ENCODE peak calls at places on chromosomes 7 and 10, in seven cellular contexts. One of them, this sample, is unnamed.

GRCh38 chr7:142158741-142159496 is 47.4 kb downstream of the MGAM2 start:
- DNase-seq in trophoblast cell: no peak
- DNase-seq in H1: no peak
- DNase-seq in mesendoderm: no peak
- DNase-seq in IMR-90: no peak
- DNase-seq in neuronal stem cell: no peak
- DNase-seq in mesenchymal stem cell: no peak
- DNase-seq in this sample: no peak

GRCh38 chr7:26278769-26279168 is 12.9 kb upstream of the SNX10 start:
- DNase-seq in H1: no peak
- DNase-seq in mesenchymal stem cell: peak
- DNase-seq in neuronal stem cell: no peak
- DNase-seq in trophoblast cell: no peak
- DNase-seq in IMR-90: no peak
- DNase-seq in mesendoderm: no peak
- DNase-seq in this sample: no peak

GRCh38 chr7:71385362-71385761 is 253.4 kb downstream of the GALNT17 start:
- DNase-seq in neuronal stem cell: no peak
- DNase-seq in mesendoderm: peak
- DNase-seq in H1: no peak
- DNase-seq in mesenchymal stem cell: no peak
- DNase-seq in trophoblast cell: no peak
- DNase-seq in IMR-90: no peak
- DNase-seq in this sample: peak

GRCh38 chr10:613217-613616 is 76.3 kb downstream of the DIP2C start:
- DNase-seq in trophoblast cell: peak
- DNase-seq in IMR-90: no peak
- DNase-seq in H1: no peak
- DNase-seq in mesenchymal stem cell: no peak
- DNase-seq in neuronal stem cell: no peak
- DNase-seq in mesendoderm: no peak
- DNase-seq in this sample: no peak

GRCh38 chr7:34104992-34105391 is 199.7 kb downstream of the BMPER start:
- DNase-seq in IMR-90: peak
- DNase-seq in mesenchymal stem cell: peak
- DNase-seq in mesendoderm: no peak
- DNase-seq in trophoblast cell: peak
- DNase-seq in neuronal stem cell: no peak
- DNase-seq in H1: no peak
- DNase-seq in this sample: no peak

GRCh38 chr7:123494193-123494796 is 40.1 kb downstream of the IQUB start:
- DNase-seq in H1: no peak
- DNase-seq in trophoblast cell: peak
- DNase-seq in neuronal stem cell: no peak
- DNase-seq in mesendoderm: peak
- DNase-seq in IMR-90: peak
- DNase-seq in mesenchymal stem cell: peak
- DNase-seq in this sample: no peak

GRCh38 chr7:105691692-105692564 is 110.6 kb upstream of the EFCAB10 start:
- DNase-seq in H1: no peak
- DNase-seq in mesendoderm: no peak
- DNase-seq in trophoblast cell: no peak
- DNase-seq in mesenchymal stem cell: no peak
- DNase-seq in neuronal stem cell: no peak
- DNase-seq in IMR-90: peak
- DNase-seq in this sample: peak

GRCh38 chr10:94131885-94132284 is 138.2 kb downstream of the PLCE1 start:
- DNase-seq in mesenchymal stem cell: peak
- DNase-seq in trophoblast cell: no peak
- DNase-seq in IMR-90: peak
- DNase-seq in H1: no peak
- DNase-seq in mesendoderm: no peak
- DNase-seq in neuronal stem cell: no peak
- DNase-seq in this sample: no peak

GRCh38 chr10:293636-294035 is 158.4 kb downstream of the ZMYND11 start:
- DNase-seq in mesenchymal stem cell: no peak
- DNase-seq in trophoblast cell: no peak
- DNase-seq in mesendoderm: no peak
- DNase-seq in H1: no peak
- DNase-seq in IMR-90: no peak
- DNase-seq in neuronal stem cell: no peak
- DNase-seq in this sample: no peak

GRCh38 chr10:986137-986825 is 2.0 kb upstream of the GTPBP4 start:
- DNase-seq in H1: no peak
- DNase-seq in trophoblast cell: peak
- DNase-seq in mesendoderm: no peak
- DNase-seq in IMR-90: peak
- DNase-seq in neuronal stem cell: no peak
- DNase-seq in mesenchymal stem cell: peak
- DNase-seq in this sample: no peak

GRCh38 chr10:45418859-45419672 is 45.0 kb downstream of the ALOX5 start:
- DNase-seq in trophoblast cell: peak
- DNase-seq in mesenchymal stem cell: peak
- DNase-seq in H1: peak
- DNase-seq in IMR-90: peak
- DNase-seq in mesendoderm: peak
- DNase-seq in neuronal stem cell: peak
- DNase-seq in this sample: peak

GRCh38 chr10:59880976-59881510 is 25.3 kb downstream of the CCDC6 start:
- DNase-seq in trophoblast cell: no peak
- DNase-seq in mesenchymal stem cell: no peak
- DNase-seq in mesendoderm: peak
- DNase-seq in IMR-90: no peak
- DNase-seq in H1: no peak
- DNase-seq in neuronal stem cell: no peak
- DNase-seq in this sample: no peak

GRCh38 chr7:99106869-99107268 is 37.0 kb downstream of the SMURF1 start:
- DNase-seq in trophoblast cell: peak
- DNase-seq in mesendoderm: peak
- DNase-seq in neuronal stem cell: no peak
- DNase-seq in mesenchymal stem cell: no peak
- DNase-seq in H1: no peak
- DNase-seq in IMR-90: peak
- DNase-seq in this sample: no peak

GRCh38 chr10:3068968-3069737 is 1.8 kb downstream of the PFKP start:
- DNase-seq in mesendoderm: peak
- DNase-seq in neuronal stem cell: no peak
- DNase-seq in H1: no peak
- DNase-seq in trophoblast cell: no peak
- DNase-seq in IMR-90: peak
- DNase-seq in mesenchymal stem cell: peak
- DNase-seq in this sample: no peak

GRCh38 chr10:100520811-100521210 is 1.1 kb upstream of the SEC31B start:
- DNase-seq in mesendoderm: no peak
- DNase-seq in IMR-90: peak
- DNase-seq in trophoblast cell: no peak
- DNase-seq in mesenchymal stem cell: peak
- DNase-seq in neuronal stem cell: no peak
- DNase-seq in H1: no peak
- DNase-seq in this sample: no peak

GRCh38 chr7:142776206-142776844 is 5.6 kb downstream of the PRSS2 start:
- DNase-seq in mesendoderm: no peak
- DNase-seq in H1: no peak
- DNase-seq in trophoblast cell: no peak
- DNase-seq in IMR-90: peak
- DNase-seq in mesenchymal stem cell: peak
- DNase-seq in neuronal stem cell: no peak
- DNase-seq in this sample: no peak

GRCh38 chr7:39453743-39454355 is 112.4 kb upstream of the YAE1 start:
- DNase-seq in mesendoderm: peak
- DNase-seq in neuronal stem cell: peak
- DNase-seq in IMR-90: peak
- DNase-seq in mesenchymal stem cell: peak
- DNase-seq in trophoblast cell: peak
- DNase-seq in H1: peak
- DNase-seq in this sample: peak

DNA sequence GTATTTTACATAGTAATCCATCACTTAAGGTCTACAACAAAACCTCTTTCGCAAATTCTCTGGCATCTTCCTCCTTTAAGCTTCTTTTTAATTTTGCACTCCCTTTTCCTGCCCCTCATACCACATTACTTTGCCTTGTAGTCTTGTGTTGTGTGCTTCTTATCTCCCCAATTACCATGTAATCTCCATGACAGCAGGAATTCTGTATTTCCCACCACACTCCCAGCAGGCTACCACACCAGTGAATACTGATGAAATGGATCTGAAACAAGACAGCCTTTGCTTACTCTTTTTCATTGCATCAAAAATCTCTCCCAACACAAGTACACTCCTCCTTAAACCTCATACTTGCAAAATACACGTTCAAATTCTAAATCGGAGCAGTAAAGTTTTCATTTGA is 87.2 kb downstream of the ODAD2 start:
- DNase-seq in H1: no peak
- DNase-seq in mesendoderm: peak
- DNase-seq in mesenchymal stem cell: peak
- DNase-seq in neuronal stem cell: no peak
- DNase-seq in trophoblast cell: no peak
- DNase-seq in IMR-90: no peak
- DNase-seq in this sample: peak
- H3K4me2 ChIP-seq in H1: peak
- H3K4me2 ChIP-seq in mesendoderm: no peak
- H3K4me2 ChIP-seq in mesenchymal stem cell: no peak
- H3K4me2 ChIP-seq in neuronal stem cell: no peak
- H3K4me2 ChIP-seq in trophoblast cell: no peak
- H3K4me2 ChIP-seq in IMR-90: no peak
- H3K4me2 ChIP-seq in this sample: peak

DNA sequence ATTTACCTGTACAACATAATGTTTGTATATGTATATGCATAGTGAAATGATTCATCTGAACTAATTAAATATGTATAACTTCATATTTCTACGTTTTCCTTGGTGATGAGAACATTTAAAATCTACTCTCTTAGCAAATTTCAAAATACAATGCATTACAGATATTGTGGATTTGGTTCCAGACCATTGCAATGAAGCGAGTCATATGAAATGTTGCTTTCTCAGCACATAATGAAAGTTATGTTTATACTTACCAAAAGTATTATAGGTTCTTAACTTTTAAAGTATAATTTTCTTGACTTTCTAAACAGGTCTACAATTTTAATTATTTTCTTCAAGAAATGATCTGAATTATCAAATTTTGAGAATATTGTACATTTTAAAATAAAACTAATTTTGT is 189.2 kb downstream of the CSTF2T start:
- DNase-seq in trophoblast cell: no peak
- DNase-seq in neuronal stem cell: no peak
- DNase-seq in mesenchymal stem cell: no peak
- DNase-seq in mesendoderm: no peak
- DNase-seq in IMR-90: peak
- DNase-seq in H1: no peak
- DNase-seq in this sample: no peak
- H3K9ac ChIP-seq in trophoblast cell: no peak
- H3K9ac ChIP-seq in neuronal stem cell: no peak
- H3K9ac ChIP-seq in mesenchymal stem cell: no peak
- H3K9ac ChIP-seq in mesendoderm: no peak
- H3K9ac ChIP-seq in IMR-90: no peak
- H3K9ac ChIP-seq in H1: no peak
- H3K9ac ChIP-seq in this sample: no peak

GRCh38 chr7:151833691-151834090 is 43.2 kb downstream of the PRKAG2 start:
- DNase-seq in mesendoderm: no peak
- DNase-seq in H1: no peak
- DNase-seq in neuronal stem cell: no peak
- DNase-seq in trophoblast cell: no peak
- DNase-seq in IMR-90: no peak
- DNase-seq in mesenchymal stem cell: no peak
- DNase-seq in this sample: no peak
- H2BK5ac ChIP-seq in mesendoderm: no peak
- H2BK5ac ChIP-seq in H1: no peak
- H2BK5ac ChIP-seq in neuronal stem cell: peak
- H2BK5ac ChIP-seq in trophoblast cell: no peak
- H2BK5ac ChIP-seq in IMR-90: no peak
- H2BK5ac ChIP-seq in mesenchymal stem cell: no peak
- H2BK5ac ChIP-seq in this sample: no peak

GRCh38 chr10:122876493-122876855 is 2.9 kb downstream of the FAM24B start:
- DNase-seq in mesendoderm: peak
- DNase-seq in mesenchymal stem cell: no peak
- DNase-seq in IMR-90: no peak
- DNase-seq in neuronal stem cell: no peak
- DNase-seq in H1: no peak
- DNase-seq in trophoblast cell: no peak
- DNase-seq in this sample: no peak
- H3K4me2 ChIP-seq in mesendoderm: no peak
- H3K4me2 ChIP-seq in mesenchymal stem cell: no peak
- H3K4me2 ChIP-seq in IMR-90: no peak
- H3K4me2 ChIP-seq in neuronal stem cell: no peak
- H3K4me2 ChIP-seq in H1: peak
- H3K4me2 ChIP-seq in trophoblast cell: no peak
- H3K4me2 ChIP-seq in this sample: peak

DNA sequence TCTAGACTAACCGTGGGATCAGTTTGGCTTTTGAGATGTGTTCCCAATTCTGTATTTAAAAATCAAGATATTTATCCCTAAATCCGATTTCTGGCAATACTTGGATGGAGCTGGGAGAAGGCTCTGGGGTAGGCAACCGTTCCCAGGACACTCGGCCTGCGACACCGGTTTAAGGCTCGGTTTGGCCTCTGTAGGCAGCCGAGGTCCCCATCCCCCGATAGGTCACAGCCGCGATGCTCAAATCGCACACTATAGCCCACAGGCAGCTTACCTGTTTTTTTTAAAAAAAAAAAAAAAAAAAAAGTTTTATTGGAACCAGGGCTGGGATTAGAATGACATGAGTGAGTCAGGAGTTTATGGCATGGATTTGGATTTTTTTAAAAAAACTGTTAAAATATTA is 729 bp upstream of the TAF3 start:
- DNase-seq in mesendoderm: peak
- DNase-seq in neuronal stem cell: no peak
- DNase-seq in mesenchymal stem cell: no peak
- DNase-seq in trophoblast cell: no peak
- DNase-seq in H1: no peak
- DNase-seq in IMR-90: no peak
- DNase-seq in this sample: no peak
- H3K9ac ChIP-seq in mesendoderm: no peak
- H3K9ac ChIP-seq in neuronal stem cell: no peak
- H3K9ac ChIP-seq in mesenchymal stem cell: peak
- H3K9ac ChIP-seq in trophoblast cell: no peak
- H3K9ac ChIP-seq in H1: no peak
- H3K9ac ChIP-seq in IMR-90: no peak
- H3K9ac ChIP-seq in this sample: peak

GRCh38 chr10:92750788-92751533 is 61.2 kb downstream of the HHEX start:
- DNase-seq in H1: no peak
- DNase-seq in mesenchymal stem cell: no peak
- DNase-seq in neuronal stem cell: no peak
- DNase-seq in IMR-90: peak
- DNase-seq in mesendoderm: no peak
- DNase-seq in trophoblast cell: peak
- DNase-seq in this sample: no peak
- H2BK5ac ChIP-seq in H1: no peak
- H2BK5ac ChIP-seq in mesenchymal stem cell: no peak
- H2BK5ac ChIP-seq in neuronal stem cell: no peak
- H2BK5ac ChIP-seq in IMR-90: no peak
- H2BK5ac ChIP-seq in mesendoderm: no peak
- H2BK5ac ChIP-seq in trophoblast cell: no peak
- H2BK5ac ChIP-seq in this sample: no peak

DNA sequence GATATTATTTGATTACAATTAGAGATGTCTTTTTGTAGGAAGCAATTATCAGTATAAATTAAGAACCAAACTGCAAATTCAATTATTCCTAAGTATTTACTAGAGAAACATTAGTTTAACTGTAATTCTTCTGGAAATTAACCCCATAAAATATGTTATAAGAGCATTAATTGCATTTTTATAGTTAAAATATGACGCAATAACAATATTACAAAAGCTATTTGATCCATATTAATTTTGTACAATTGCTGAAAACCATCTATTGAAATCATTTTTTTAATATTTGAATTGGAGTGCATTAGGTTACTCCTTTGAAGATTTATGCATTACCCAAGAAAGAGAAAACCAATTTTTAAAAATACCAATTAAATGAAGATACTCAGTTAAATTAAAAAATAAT is 254.8 kb upstream of the LRRTM3 start:
- DNase-seq in mesendoderm: no peak
- DNase-seq in trophoblast cell: no peak
- DNase-seq in IMR-90: no peak
- DNase-seq in mesenchymal stem cell: no peak
- DNase-seq in neuronal stem cell: no peak
- DNase-seq in H1: no peak
- DNase-seq in this sample: no peak
- H3K4me2 ChIP-seq in mesendoderm: no peak
- H3K4me2 ChIP-seq in trophoblast cell: no peak
- H3K4me2 ChIP-seq in IMR-90: no peak
- H3K4me2 ChIP-seq in mesenchymal stem cell: no peak
- H3K4me2 ChIP-seq in neuronal stem cell: no peak
- H3K4me2 ChIP-seq in H1: no peak
- H3K4me2 ChIP-seq in this sample: no peak